ENCODE peak calls at places on chromosomes 16 and 17, in seven cellular contexts. I, E, Y, S, F, N and Z are unnamed samples.

GRCh38 chr16:85894266-85894665 is 4.7 kb upstream of the IRF8 start:
- DNase-seq in F (no peak), Y (peak), I (no peak), S (no peak), E (peak), N (peak), Z (no peak)

GRCh38 chr16:50560903-50561863 is 13.0 kb downstream of the NKD1 start:
- DNase-seq in Y (no peak), I (no peak), N (no peak), E (no peak), S (no peak), F (no peak), Z (no peak)

GRCh38 chr17:9986754-9987382 is 81.8 kb upstream of the RCVRN start:
- DNase-seq in N (no peak), F (no peak), E (no peak), Y (no peak), I (no peak), S (no peak), Z (no peak)

GRCh38 chr16:54288592-54289241 is 2.1 kb upstream of the IRX3 start:
- DNase-seq in I (no peak), S (no peak), F (no peak), Y (no peak), E (no peak), N (no peak), Z (no peak)

GRCh38 chr17:59093702-59094231 is 12.9 kb downstream of the TRIM37 start:
- DNase-seq in F (peak), Y (no peak), S (no peak), E (no peak), N (peak), I (no peak), Z (peak)

GRCh38 chr16:88327566-88328312 is 55.0 kb upstream of the ZNF469 start:
- DNase-seq in S (no peak), N (no peak), Y (no peak), F (no peak), E (no peak), I (no peak), Z (no peak)

GRCh38 chr16:66342294-66342900 is 24.1 kb upstream of the CDH5 start:
- DNase-seq in E (peak), Y (peak), S (peak), N (peak), F (peak), I (peak), Z (no peak)

GRCh38 chr17:76672270-76672851 is 28.8 kb upstream of the ST6GALNAC1 start:
- DNase-seq in I (no peak), F (no peak), S (no peak), N (peak), E (no peak), Y (no peak), Z (no peak)

GRCh38 chr17:66786101-66786500 is 48.8 kb upstream of the CACNG5 start:
- DNase-seq in I (no peak), F (no peak), E (no peak), S (no peak), N (no peak), Y (no peak), Z (no peak)

GRCh38 chr16:87375426-87376135 is 8.0 kb downstream of the FBXO31 start:
- DNase-seq in Y (no peak), E (no peak), I (no peak), S (no peak), F (peak), N (no peak), Z (peak)

GRCh38 chr17:3667366-3668278 is 756 bp downstream of the TAX1BP3 start:
- DNase-seq in F (peak), N (peak), S (peak), I (no peak), Y (peak), E (peak), Z (peak)

GRCh38 chr16:88315543-88316105 is 67.1 kb upstream of the ZNF469 start:
- DNase-seq in S (no peak), F (peak), N (no peak), E (peak), I (no peak), Y (no peak), Z (peak)

GRCh38 chr16:86946396-86946795 is 368.0 kb downstream of the FOXL1 start:
- DNase-seq in E (peak), N (peak), I (no peak), Y (no peak), S (no peak), F (peak), Z (peak)

GRCh38 chr17:76873856-76874255 is 5.7 kb downstream of the MGAT5B start:
- DNase-seq in N (no peak), Y (no peak), I (no peak), E (no peak), S (no peak), F (peak), Z (peak)

GRCh38 chr17:80029235-80029974 is 6.3 kb downstream of the TBC1D16 start:
- DNase-seq in N (peak), E (peak), Y (no peak), F (peak), I (no peak), S (no peak), Z (peak)

GRCh38 chr16:31331141-31331764 is 23.7 kb upstream of the ITGAX start:
- DNase-seq in N (no peak), E (no peak), S (no peak), Y (peak), F (no peak), I (no peak), Z (no peak)

GRCh38 chr17:20938244-20938643 is 104.6 kb downstream of the USP22 start:
- DNase-seq in S (no peak), I (no peak), Y (no peak), N (no peak), E (no peak), F (no peak), Z (no peak)

GRCh38 chr16:85715169-85716015 is 26.6 kb upstream of the GINS2 start:
- DNase-seq in I (no peak), E (no peak), S (no peak), Y (peak), F (peak), N (no peak), Z (peak)

GRCh38 chr17:49454050-49454449 is 39.4 kb upstream of the PHB1 start:
- DNase-seq in N (no peak), I (peak), E (peak), S (no peak), Y (no peak), F (no peak), Z (peak)

GRCh38 chr17:15432807-15433547 is 34.4 kb downstream of the CDRT4 start:
- DNase-seq in F (peak), S (no peak), Y (no peak), N (peak), I (no peak), E (peak), Z (peak)

GRCh38 chr17:45149669-45150603 is 1.7 kb downstream of the HEXIM1 start:
- DNase-seq in Y (peak), F (peak), N (peak), E (peak), S (no peak), I (no peak), Z (peak)

GRCh38 chr16:77295896-77296295 is 96.7 kb downstream of the SYCE1L start:
- DNase-seq in F (peak), S (no peak), I (no peak), E (no peak), N (no peak), Y (no peak), Z (peak)

GRCh38 chr17:29588561-29589411 is 662 bp downstream of the GIT1 start:
- DNase-seq in F (peak), Y (no peak), S (peak), N (peak), I (no peak), E (peak), Z (peak)

GRCh38 chr17:19766421-19767270 is 18.5 kb upstream of the ALDH3A1 start:
- DNase-seq in I (peak), Y (peak), S (peak), F (peak), N (peak), E (peak), Z (peak)

GRCh38 chr17:9522074-9522473 is 53.5 kb downstream of the STX8 start:
- DNase-seq in I (peak), Y (no peak), S (no peak), N (peak), E (peak), F (peak), Z (peak)

GRCh38 chr16:82627811-82628339 is 1.1 kb downstream of the CDH13 start:
- DNase-seq in Y (peak), S (no peak), I (no peak), F (peak), E (no peak), N (no peak), Z (peak)

GRCh38 chr17:50938821-50939541 is 72.8 kb upstream of the TOB1 start:
- DNase-seq in Y (no peak), N (no peak), F (no peak), I (no peak), E (no peak), S (no peak), Z (no peak)
- H4K8ac ChIP-seq in Y (no peak), N (no peak), F (peak), I (peak), E (no peak), S (no peak), Z (no peak)

GRCh38 chr17:27669850-27670249 is 38.9 kb downstream of the LGALS9 start:
- DNase-seq in E (no peak), F (no peak), Y (peak), I (no peak), N (no peak), S (no peak), Z (no peak)

GRCh38 chr17:27677191-27677590 is 46.2 kb downstream of the LGALS9 start:
- DNase-seq in S (no peak), Y (no peak), F (no peak), E (no peak), I (no peak), N (no peak), Z (no peak)

GRCh38 chr17:27671591-27671910 is 40.6 kb downstream of the LGALS9 start:
- DNase-seq in F (no peak), E (no peak), S (no peak), N (no peak), I (no peak), Y (no peak), Z (no peak)

GRCh38 chr17:27670791-27671590 is 40.0 kb downstream of the LGALS9 start:
- DNase-seq in N (no peak), S (no peak), F (no peak), Y (peak), I (no peak), E (peak), Z (no peak)

GRCh38 chr17:27674335-27674734 is 43.3 kb downstream of the LGALS9 start:
- DNase-seq in I (no peak), S (peak), Y (peak), N (no peak), E (no peak), F (no peak), Z (no peak)
- H4K8ac ChIP-seq in I (no peak), S (no peak), Y (no peak), N (no peak), E (no peak), F (no peak), Z (no peak)

GRCh38 chr16:56554441-56554840 is 10.4 kb upstream of the MT4 start:
- DNase-seq in Y (no peak), I (no peak), E (no peak), F (no peak), N (no peak), S (no peak), Z (no peak)
- H4K8ac ChIP-seq in Y (no peak), I (no peak), E (no peak), F (no peak), N (no peak), S (no peak), Z (no peak)

GRCh38 chr16:81617021-81617346 is 162.1 kb upstream of the PLCG2 start:
- DNase-seq in F (no peak), N (peak), S (no peak), Y (no peak), I (no peak), E (no peak), Z (no peak)
- H4K8ac ChIP-seq in F (peak), N (no peak), S (no peak), Y (no peak), I (no peak), E (no peak), Z (no peak)

GRCh38 chr17:81691608-81692007 is 7.8 kb downstream of the HGS start:
- DNase-seq in N (no peak), E (no peak), F (no peak), I (no peak), Y (no peak), S (no peak), Z (no peak)
- H4K8ac ChIP-seq in N (no peak), E (no peak), F (no peak), I (no peak), Y (no peak), S (no peak), Z (no peak)